ENCODE peak calls at places on chromosomes 6 and 20, in five cellular contexts. I is IMR-90, Z is neuronal stem cell, Y is mesendoderm, M is trophoblast cell. J is an unnamed sample. For H3K36me3, the result is how much of the 10 kb centered on the place peaks cover.

GRCh38 chr6:125245523-125246264 is 56.1 kb downstream of the HDDC2 start:
- DNase-seq in Z (no peak), I (no peak), M (no peak), Y (peak), J (no peak)

GRCh38 chr6:122770835-122771601 is 8.5 kb upstream of the FABP7 start:
- DNase-seq in I (no peak), Z (no peak), Y (peak), M (peak), J (no peak)

GRCh38 chr6:132052096-132052495 is 100.9 kb upstream of the CCN2 start:
- DNase-seq in I (no peak), Y (no peak), Z (no peak), M (no peak), J (no peak)

GRCh38 chr6:81863123-81863522 is 110.6 kb upstream of the TENT5A start:
- DNase-seq in Z (peak), Y (peak), M (no peak), I (no peak), J (no peak)

GRCh38 chr6:3835055-3835731 is 14.0 kb upstream of the FAM50B start:
- DNase-seq in I (no peak), M (peak), Y (peak), Z (no peak), J (no peak)

GRCh38 chr20:50279988-50280850 is 89.6 kb downstream of the CEBPB start:
- DNase-seq in Z (no peak), Y (no peak), I (no peak), M (no peak), J (no peak)

GRCh38 chr20:58649288-58650180 is 1.5 kb upstream of the STX16 start:
- DNase-seq in Z (peak), Y (no peak), I (no peak), M (no peak), J (no peak)

GRCh38 chr20:3115190-3116107 is 30.9 kb upstream of the AVP start:
- DNase-seq in I (peak), M (peak), Y (peak), Z (peak), J (peak)

GRCh38 chr6:134429861-134430380 is 112.0 kb upstream of the SGK1 start:
- DNase-seq in Y (no peak), Z (no peak), I (no peak), M (no peak), J (no peak)

GRCh38 chr20:33995053-33995816 is 1.5 kb downstream of the RALY start:
- DNase-seq in I (no peak), M (no peak), Y (peak), Z (no peak), J (peak)

GRCh38 chr20:60100780-60101179 is 142.6 kb downstream of the CDH26 start:
- DNase-seq in Z (no peak), M (no peak), Y (no peak), I (no peak), J (no peak)

GRCh38 chr6:15752820-15753219 is 90.0 kb upstream of the DTNBP1 start:
- DNase-seq in I (no peak), Y (peak), M (peak), Z (no peak), J (peak)

GRCh38 chr6:80211295-80211694 is 104.8 kb downstream of the BCKDHB start:
- DNase-seq in Y (no peak), I (peak), Z (no peak), M (peak), J (peak)

GRCh38 chr6:33313709-33314514 is at the start of gene TAPBP:
- DNase-seq in M (peak), I (peak), Z (no peak), Y (peak), J (peak)

GRCh38 chr20:42483694-42484303 is 705.9 kb downstream of the PTPRT start:
- DNase-seq in Y (peak), M (no peak), I (no peak), Z (peak), J (no peak)

GRCh38 chr20:45067558-45067957 is 33.4 kb downstream of the KCNS1 start:
- DNase-seq in M (peak), Y (no peak), Z (no peak), I (no peak), J (peak)

GRCh38 chr20:40050596-40050995 is 638.4 kb downstream of the MAFB start:
- DNase-seq in Y (no peak), M (no peak), I (no peak), Z (no peak), J (no peak)

GRCh38 chr6:161444464-161444863 is 170.6 kb upstream of the AGPAT4 start:
- DNase-seq in M (peak), Y (peak), I (peak), Z (no peak), J (peak)

GRCh38 chr6:16824804-16825777 is 63.8 kb upstream of the ATXN1 start:
- DNase-seq in Y (no peak), M (peak), I (no peak), Z (no peak), J (no peak)

GRCh38 chr6:97866616-97867015 is 583.6 kb upstream of the MMS22L start:
- DNase-seq in I (no peak), Z (no peak), M (no peak), Y (no peak), J (no peak)

GRCh38 chr6:56435326-56435725 is 187.9 kb upstream of the COL21A1 start:
- DNase-seq in Y (no peak), I (no peak), Z (no peak), M (no peak), J (no peak)

GRCh38 chr6:137881522-137881886 is 14.4 kb downstream of the TNFAIP3 start:
- DNase-seq in Z (no peak), M (peak), I (no peak), Y (no peak), J (no peak)

GRCh38 chr6:90355965-90356364 is 59.3 kb upstream of the BACH2 start:
- DNase-seq in Z (no peak), Y (no peak), I (no peak), M (no peak), J (no peak)

GRCh38 chr6:135722182-135722581 is 129.3 kb upstream of the PDE7B start:
- DNase-seq in M (no peak), Y (no peak), Z (no peak), I (peak), J (no peak)

GRCh38 chr6:90297124-90297865 is 652 bp upstream of the BACH2 start:
- DNase-seq in Y (no peak), M (no peak), I (no peak), Z (peak), J (no peak)

GRCh38 chr20:50427740-50428462 is 82.3 kb upstream of the PTPN1 start:
- DNase-seq in Z (no peak), I (no peak), Y (no peak), M (no peak), J (peak)

GRCh38 chr6:36488221-36488620 is 45.4 kb downstream of the KCTD20 start:
- DNase-seq in Z (no peak), I (no peak), M (no peak), Y (no peak), J (no peak)

GRCh38 chr6:89368107-89368506 is 15.6 kb upstream of the UBE2J1 start:
- DNase-seq in Y (peak), I (peak), Z (peak), M (peak), J (peak)

GRCh38 chr6:56953597-56954388 is 1.1 kb upstream of the BEND6 start:
- DNase-seq in Y (peak), Z (peak), I (no peak), M (peak), J (peak)

GRCh38 chr6:158996863-158997262 is 3.1 kb downstream of the RSPH3 start:
- DNase-seq in M (no peak), Y (no peak), I (no peak), Z (no peak), J (peak)

GRCh38 chr6:89731924-89732568 is 87.5 kb downstream of the MDN1 start:
- DNase-seq in Y (no peak), M (no peak), I (no peak), Z (no peak), J (no peak)

GRCh38 chr6:6315660-6316059 is 4.8 kb downstream of the F13A1 start:
- DNase-seq in Y (peak), Z (peak), M (peak), I (peak), J (peak)

GRCh38 chr6:119333707-119334295 is 15.8 kb downstream of the MAN1A1 start:
- DNase-seq in M (peak), Y (no peak), Z (no peak), I (no peak), J (no peak)

GRCh38 chr6:134299236-134299635 is 18.7 kb downstream of the SGK1 start:
- DNase-seq in Z (no peak), Y (no peak), I (peak), M (no peak), J (peak)

GRCh38 chr6:165600606-165601005 is 62.4 kb downstream of the PDE10A start:
- DNase-seq in Y (peak), I (no peak), Z (no peak), M (peak), J (no peak)

GRCh38 chr6:122129313-122130025 is 270.0 kb upstream of the HSF2 start:
- DNase-seq in M (no peak), I (no peak), Y (peak), Z (no peak), J (no peak)

GRCh38 chr6:139588076-139588639 is 213.7 kb upstream of the CITED2 start:
- DNase-seq in I (peak), Z (no peak), M (no peak), Y (peak), J (peak)

GRCh38 chr20:12201289-12201991 is 283.7 kb downstream of the BTBD3 start:
- DNase-seq in Z (no peak), I (peak), Y (no peak), M (no peak), J (peak)

GRCh38 chr20:53074811-53075314 is 102.7 kb downstream of the TSHZ2 start:
- DNase-seq in M (no peak), Y (no peak), Z (no peak), I (no peak), J (peak)

DNA sequence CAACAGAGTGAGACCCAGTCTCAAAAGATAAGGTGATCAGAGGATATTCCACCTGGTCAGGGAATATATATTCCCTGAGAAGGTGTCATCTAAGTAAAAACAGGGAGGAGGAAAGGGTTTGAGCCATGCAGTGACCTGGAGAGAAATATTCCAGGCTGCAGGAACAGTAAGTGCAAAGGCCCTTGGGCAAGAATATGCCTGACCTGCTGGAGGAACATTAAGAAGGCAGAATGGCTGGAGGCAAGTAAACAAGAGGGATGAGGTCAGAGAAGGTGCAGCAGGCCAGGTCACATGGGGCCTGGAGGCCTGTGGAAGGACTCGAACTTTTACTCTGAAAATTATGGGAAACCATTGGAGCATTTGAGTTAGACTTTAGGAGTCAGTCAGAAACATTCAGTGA is 6.7 kb downstream of the DEF6 start:
- DNase-seq in Y (no peak), Z (no peak), M (peak), I (no peak), J (peak)
- H3K36me3 ChIP-seq in Y (under half), Z (under half), M (under half), I (under half), J (under half)

DNA sequence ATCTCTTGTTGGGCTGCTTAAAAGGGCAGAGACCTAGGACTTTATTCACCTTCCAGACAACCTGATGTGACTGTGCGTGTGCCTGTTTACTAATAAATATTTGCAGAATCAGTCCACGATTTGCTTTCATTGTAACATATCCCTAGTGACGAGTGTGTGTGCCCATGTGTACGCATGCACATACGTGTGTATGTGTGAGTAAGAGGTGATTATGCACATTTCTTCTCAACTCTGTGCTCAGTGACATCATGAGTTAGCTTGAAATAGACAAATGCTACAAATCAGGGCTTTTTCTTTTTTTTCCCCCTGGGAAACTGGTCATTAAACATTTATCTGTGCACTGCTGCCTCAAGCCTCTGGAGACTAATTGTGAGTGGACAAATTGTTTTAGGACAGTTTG is 242.6 kb upstream of the SOX4 start:
- DNase-seq in I (no peak), Z (no peak), Y (no peak), M (no peak), J (no peak)
- H2BK120ac ChIP-seq in I (no peak), Z (no peak), Y (no peak), M (no peak), J (no peak)

DNA sequence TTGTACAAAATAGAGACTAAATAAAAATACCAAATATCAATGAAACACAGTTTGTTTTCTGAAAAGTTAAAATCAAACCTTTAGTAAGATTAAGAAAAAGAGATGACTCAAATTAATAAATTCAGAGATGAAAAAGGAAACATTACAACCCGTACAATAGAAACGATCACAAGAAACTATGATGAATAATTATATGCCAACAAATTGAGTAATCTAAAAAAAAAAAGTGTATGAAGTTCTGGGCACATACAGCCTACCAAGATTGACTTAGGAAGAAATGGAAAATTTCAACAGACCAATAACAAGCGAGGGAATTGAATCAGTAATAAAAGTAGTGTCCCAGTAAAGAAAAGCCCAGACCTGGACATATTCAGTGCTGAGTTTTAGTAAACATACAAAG is 94.8 kb downstream of the STXBP5 start:
- DNase-seq in Z (no peak), M (no peak), Y (no peak), I (no peak), J (no peak)
- H3K36me3 ChIP-seq in Z (under half), M (under half), Y (under half), I (under half), J (half or more)

DNA sequence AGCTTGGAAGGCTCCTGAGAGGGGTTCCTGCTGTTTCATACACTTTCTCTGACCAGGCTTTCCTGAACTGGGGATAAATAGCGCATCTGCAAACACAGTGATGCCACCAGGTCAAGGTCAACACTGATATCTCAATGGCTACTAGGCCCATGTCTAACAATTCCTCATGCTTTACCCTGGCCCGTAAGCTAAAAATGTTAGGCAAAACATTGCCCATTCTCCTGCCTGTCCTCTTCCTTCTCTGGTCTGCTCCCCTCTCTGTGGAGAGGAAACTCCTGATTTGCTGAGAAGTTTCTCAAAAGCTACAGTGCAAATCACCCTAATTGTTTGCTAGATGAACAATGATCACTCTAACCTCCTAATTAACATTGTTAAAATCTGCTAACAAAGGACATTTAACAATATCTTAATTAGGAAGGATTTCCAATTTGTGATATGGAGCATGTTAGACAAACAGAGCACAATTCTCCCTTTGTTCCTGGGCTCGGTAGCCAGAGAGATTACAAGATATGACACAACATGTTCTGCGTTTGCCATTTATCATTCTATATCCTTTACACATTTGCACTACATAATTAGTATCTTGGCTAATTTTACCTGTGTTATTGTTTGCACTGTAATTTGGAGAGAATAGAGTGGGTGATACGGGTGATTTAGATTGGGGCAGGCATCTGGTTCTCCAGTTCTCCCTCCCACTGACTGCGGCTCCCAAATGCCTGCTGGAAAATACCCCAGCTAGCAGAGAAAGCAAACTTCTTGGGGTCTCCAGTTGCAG is 266.8 kb downstream of the CD83 start:
- DNase-seq in M (no peak), Z (no peak), Y (no peak), I (no peak), J (no peak)
- H2BK120ac ChIP-seq in M (no peak), Z (no peak), Y (no peak), I (no peak), J (no peak)

GRCh38 chr6:7409740-7410139 is 20.1 kb downstream of the RIOK1 start:
- DNase-seq in M (no peak), Z (no peak), Y (no peak), I (no peak), J (no peak)

GRCh38 chr6:7414811-7415210 is 25.2 kb downstream of the RIOK1 start:
- DNase-seq in I (peak), Y (peak), Z (no peak), M (peak), J (peak)

GRCh38 chr6:7411328-7411727 is 21.7 kb downstream of the RIOK1 start:
- DNase-seq in Z (no peak), I (no peak), Y (no peak), M (no peak), J (no peak)

GRCh38 chr6:7413151-7413823 is 23.7 kb downstream of the RIOK1 start:
- DNase-seq in M (peak), Y (peak), I (no peak), Z (peak), J (no peak)

DNA sequence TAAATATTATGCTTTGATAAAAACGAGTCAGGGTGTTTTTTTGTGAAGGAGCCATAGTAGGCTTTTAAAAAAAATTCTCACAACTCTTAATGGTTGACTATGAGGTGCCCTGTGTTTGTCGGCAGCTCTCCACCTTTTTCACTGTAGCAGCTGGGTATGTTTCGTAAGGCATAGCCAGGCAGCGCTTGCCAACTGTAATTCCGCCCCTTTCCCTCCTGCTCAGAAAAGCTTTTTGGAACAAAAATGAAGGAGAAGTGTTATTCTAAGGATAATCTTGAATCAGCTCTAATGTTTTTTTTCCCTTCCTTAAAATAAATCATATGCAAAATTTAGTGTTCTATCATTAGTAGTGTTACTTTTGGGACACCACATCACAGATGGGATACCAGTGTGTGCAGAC is 21.2 kb downstream of the RIOK1 start:
- DNase-seq in I (no peak), Y (no peak), Z (no peak), M (no peak), J (no peak)
- H3K36me3 ChIP-seq in I (under half), Y (under half), Z (half or more), M (under half), J (half or more)

GRCh38 chr6:13423292-13423691 is 64.1 kb downstream of the GFOD1 start:
- DNase-seq in M (no peak), Z (no peak), Y (no peak), I (no peak), J (no peak)
- H2BK120ac ChIP-seq in M (peak), Z (no peak), Y (peak), I (no peak), J (no peak)

DNA sequence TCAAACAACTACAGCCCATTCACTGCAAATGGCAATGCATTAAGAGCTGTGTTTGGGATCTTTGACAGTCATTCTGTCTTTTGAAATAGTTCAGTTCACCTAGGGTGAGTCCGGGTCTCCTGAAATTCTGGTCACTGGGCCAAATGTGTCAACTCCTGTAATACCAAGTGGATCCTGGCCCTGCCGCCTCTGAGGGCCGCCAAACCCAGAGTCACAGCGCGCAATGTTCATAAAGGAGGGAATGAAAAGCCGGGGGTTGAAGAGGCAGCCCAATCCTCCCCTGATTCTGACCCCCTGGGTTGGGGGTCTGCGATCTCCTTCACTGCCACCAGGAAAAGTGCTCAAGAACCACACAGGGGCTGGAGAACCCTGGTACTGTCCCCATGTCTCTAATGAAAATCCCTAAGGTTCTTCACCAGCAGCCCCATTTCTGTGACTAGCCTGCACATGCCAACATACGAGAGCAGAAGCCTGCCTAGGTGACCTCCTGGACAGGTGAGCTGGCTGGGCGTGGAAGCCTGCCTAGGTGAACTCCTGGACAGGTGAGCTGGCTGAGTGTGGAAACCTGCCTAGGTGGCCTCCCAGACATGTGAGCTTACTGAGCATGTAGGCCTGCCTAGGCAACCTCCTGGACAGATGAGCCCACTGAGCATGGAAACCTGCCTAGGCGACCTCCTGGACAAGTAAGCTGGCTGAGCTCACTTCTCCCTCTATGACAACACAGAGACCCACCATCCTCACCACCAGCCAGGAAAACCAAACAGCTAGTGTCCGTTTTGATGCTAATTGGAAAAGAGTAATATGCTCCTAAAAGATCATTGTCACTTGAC is 16.1 kb upstream of the APMAP start:
- DNase-seq in Z (no peak), I (no peak), Y (no peak), M (no peak), J (no peak)
- H3K36me3 ChIP-seq in Z (under half), I (under half), Y (under half), M (under half), J (under half)